ENCODE peak calls at places on chromosomes 2 and 18, in five cellular contexts. Q, Z, O, F and A are unnamed samples.

GRCh38 chr2:226665306-226665831 is 134.3 kb downstream of the IRS1 start:
- DNase-seq in Z (no peak), Q (no peak), F (no peak), O (no peak), A (no peak)

GRCh38 chr2:79453918-79454317 is 58.9 kb upstream of the CTNNA2 start:
- DNase-seq in Q (no peak), O (peak), Z (no peak), F (no peak), A (no peak)

GRCh38 chr2:150588210-150588870 is 100.9 kb upstream of the RND3 start:
- DNase-seq in Q (peak), Z (no peak), O (no peak), F (no peak), A (no peak)

GRCh38 chr2:48529189-48529588 is 765 bp upstream of the STON1 start:
- DNase-seq in F (no peak), O (no peak), Q (no peak), Z (no peak), A (no peak)

GRCh38 chr2:237199577-237199976 is 113.9 kb downstream of the COPS8 start:
- DNase-seq in Q (no peak), O (no peak), Z (no peak), F (no peak), A (no peak)

GRCh38 chr2:16650287-16651249 is 15.1 kb downstream of the CYRIA start:
- DNase-seq in Z (no peak), F (no peak), O (no peak), Q (peak), A (no peak)

GRCh38 chr2:30756051-30756719 is 51.1 kb downstream of the CAPN13 start:
- DNase-seq in Q (peak), Z (no peak), O (no peak), F (no peak), A (peak)

GRCh38 chr2:53969285-53970094 is 1.3 kb downstream of the PSME4 start:
- DNase-seq in Q (peak), Z (no peak), O (no peak), F (peak), A (no peak)

GRCh38 chr18:26091047-26091630 is 726 bp upstream of the SS18 start:
- DNase-seq in Z (no peak), Q (no peak), O (no peak), F (no peak), A (peak)

GRCh38 chr2:64937341-64938230 is 51.6 kb upstream of the SLC1A4 start:
- DNase-seq in Z (no peak), F (no peak), Q (no peak), O (no peak), A (peak)

GRCh38 chr2:62660582-62661262 is 44.8 kb upstream of the EHBP1 start:
- DNase-seq in Z (no peak), Q (peak), F (no peak), O (no peak), A (no peak)

GRCh38 chr2:226031962-226032441 is 632.5 kb downstream of the NYAP2 start:
- DNase-seq in Q (peak), Z (no peak), O (no peak), F (no peak), A (no peak)

GRCh38 chr2:157418215-157418614 is 25.7 kb downstream of the CYTIP start:
- DNase-seq in F (no peak), O (no peak), Q (no peak), Z (no peak), A (no peak)

GRCh38 chr2:27582129-27582694 is 630 bp upstream of the ZNF512 start:
- DNase-seq in Z (no peak), F (no peak), O (no peak), Q (no peak), A (no peak)

GRCh38 chr18:2909431-2910140 is 62.8 kb downstream of the EMILIN2 start:
- DNase-seq in F (no peak), Z (no peak), Q (no peak), O (no peak), A (no peak)

GRCh38 chr2:140122001-140122400 is 1341.8 kb upstream of the NXPH2 start:
- DNase-seq in O (no peak), Q (no peak), Z (no peak), F (peak), A (no peak)

GRCh38 chr2:176129825-176130152 is 284 bp downstream of the HOXD8 start:
- DNase-seq in F (no peak), Z (no peak), O (no peak), Q (no peak), A (no peak)

GRCh38 chr2:43218550-43219382 is 7.6 kb downstream of the ZFP36L2 start:
- DNase-seq in O (peak), Z (no peak), F (no peak), Q (peak), A (peak)
- TF ChIP-seq CTCF in O (no peak), Z (no peak), F (no peak), Q (no peak), A (no peak)

DNA sequence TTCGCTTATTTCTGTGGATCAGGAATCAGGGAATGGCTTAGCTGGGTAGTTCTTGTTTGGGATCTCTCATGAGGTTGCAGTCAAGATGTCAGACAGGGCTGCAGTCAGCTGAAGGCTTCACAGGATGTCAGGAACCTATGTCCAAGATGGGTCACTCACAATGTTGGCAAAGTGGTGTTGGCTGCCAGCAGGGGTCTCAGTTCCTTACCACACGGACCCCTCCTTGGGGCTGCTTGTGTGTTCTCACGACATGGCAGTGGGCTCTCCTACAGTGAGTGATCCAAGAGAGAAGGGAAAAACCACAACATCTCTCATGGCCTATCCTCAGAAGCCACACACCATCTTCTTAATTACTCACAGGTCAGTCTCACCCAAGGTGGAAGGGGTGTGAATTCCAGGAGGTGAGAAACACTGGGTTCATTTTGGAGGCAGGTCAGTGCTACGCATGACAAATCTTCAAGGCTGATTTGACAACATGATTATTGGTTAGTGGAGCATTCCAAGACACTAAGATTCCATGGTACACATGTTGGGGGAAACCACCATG is 1.3 kb upstream of the ANTXR1 start:
- DNase-seq in Z (no peak), Q (no peak), F (no peak), O (no peak), A (no peak)
- TF ChIP-seq CTCF in Z (no peak), Q (no peak), F (no peak), O (no peak), A (no peak)

GRCh38 chr2:21811541-21811940 is 687.8 kb downstream of the TDRD15 start:
- DNase-seq in Z (no peak), F (no peak), O (no peak), Q (no peak), A (no peak)
- TF ChIP-seq CTCF in Z (no peak), F (no peak), O (no peak), Q (no peak), A (no peak)

DNA sequence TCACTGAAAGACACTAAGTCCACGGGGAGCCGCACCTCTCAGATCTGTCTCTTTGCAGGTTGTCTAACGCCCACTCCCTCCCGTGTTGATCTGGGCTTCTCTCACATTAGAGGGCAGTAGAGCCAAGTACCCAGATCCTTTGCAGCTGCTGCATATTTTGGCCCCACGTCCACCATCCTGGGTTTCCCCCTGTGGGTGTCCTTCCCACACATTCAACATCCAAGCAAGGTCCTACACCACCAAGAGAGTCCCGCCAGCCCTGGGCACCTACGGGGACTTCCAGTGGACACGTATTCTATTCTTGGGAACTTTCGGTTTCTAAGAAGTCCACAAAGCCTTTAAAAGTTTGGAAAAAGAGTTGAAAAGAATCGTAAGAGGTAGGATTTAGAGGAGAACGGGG is 116.6 kb downstream of the ATL2 start:
- DNase-seq in Z (no peak), Q (no peak), O (no peak), F (no peak), A (no peak)
- TF ChIP-seq CTCF in Z (no peak), Q (no peak), O (no peak), F (no peak), A (no peak)

GRCh38 chr18:54647176-54647575 is 56.1 kb downstream of the DYNAP start:
- DNase-seq in Q (peak), Z (no peak), F (peak), O (peak), A (no peak)
- TF ChIP-seq CTCF in Q (peak), Z (no peak), F (peak), O (peak), A (no peak)

GRCh38 chr2:68385232-68385906 is 20.3 kb downstream of the PLEK start:
- DNase-seq in Z (no peak), O (no peak), F (no peak), Q (no peak), A (no peak)
- TF ChIP-seq CTCF in Z (no peak), O (no peak), F (no peak), Q (no peak), A (no peak)